ENCODE peak calls at places on chromosomes 7 and 10, in five cellular contexts. One of them, this sample, is unnamed.

GRCh38 chr10:114334301-114334700 is 70.0 kb downstream of the AFAP1L2 start:
- DNase-seq in lung: no peak
- DNase-seq in kidney epithelial cell: no peak
- DNase-seq in right lobe of liver: no peak
- DNase-seq in psoas muscle: no peak
- DNase-seq in this sample: no peak

GRCh38 chr7:38318803-38319416 is 45.5 kb upstream of the TARP start:
- DNase-seq in lung: peak; percentile 36
- DNase-seq in right lobe of liver: no peak
- DNase-seq in psoas muscle: no peak
- DNase-seq in kidney epithelial cell: peak; percentile 54
- DNase-seq in this sample: peak; percentile 50

GRCh38 chr10:3777876-3778707 is 6.9 kb downstream of the KLF6 start:
- DNase-seq in kidney epithelial cell: no peak
- DNase-seq in psoas muscle: no peak
- DNase-seq in lung: no peak
- DNase-seq in right lobe of liver: no peak
- DNase-seq in this sample: no peak

GRCh38 chr7:113159746-113160339 is 41.5 kb upstream of the SMIM30 start:
- DNase-seq in right lobe of liver: no peak
- DNase-seq in kidney epithelial cell: peak; percentile 2
- DNase-seq in lung: no peak
- DNase-seq in psoas muscle: no peak
- DNase-seq in this sample: no peak

GRCh38 chr7:67937717-67938191 is 941.1 kb downstream of the TYW1 start:
- DNase-seq in lung: peak; percentile 38
- DNase-seq in psoas muscle: no peak
- DNase-seq in right lobe of liver: no peak
- DNase-seq in kidney epithelial cell: peak; percentile 72
- DNase-seq in this sample: peak; percentile 61

GRCh38 chr10:27744478-27745379 is 890 bp downstream of the MKX start:
- DNase-seq in psoas muscle: peak; percentile 58
- DNase-seq in lung: no peak
- DNase-seq in right lobe of liver: peak; percentile 54
- DNase-seq in kidney epithelial cell: no peak
- DNase-seq in this sample: no peak

GRCh38 chr7:151275813-151276577 is 27.5 kb upstream of the SMARCD3 start:
- DNase-seq in lung: no peak
- DNase-seq in kidney epithelial cell: no peak
- DNase-seq in psoas muscle: no peak
- DNase-seq in right lobe of liver: no peak
- DNase-seq in this sample: no peak

GRCh38 chr7:75866497-75867389 is 12.1 kb upstream of the RHBDD2 start:
- DNase-seq in right lobe of liver: peak; percentile 67
- DNase-seq in kidney epithelial cell: no peak
- DNase-seq in lung: peak; percentile 65
- DNase-seq in psoas muscle: peak; percentile 68
- DNase-seq in this sample: no peak

GRCh38 chr10:29621161-29621560 is 13.6 kb downstream of the SVIL start:
- DNase-seq in kidney epithelial cell: peak; percentile 45
- DNase-seq in right lobe of liver: no peak
- DNase-seq in lung: no peak
- DNase-seq in psoas muscle: peak; percentile 79
- DNase-seq in this sample: peak; percentile 70

GRCh38 chr7:149624006-149624405 is 126.4 kb upstream of the ZNF746 start:
- DNase-seq in kidney epithelial cell: no peak
- DNase-seq in lung: peak; percentile 38
- DNase-seq in right lobe of liver: no peak
- DNase-seq in psoas muscle: peak; percentile 63
- DNase-seq in this sample: no peak

GRCh38 chr7:96253441-96253840 is 68.5 kb downstream of the SLC25A13 start:
- DNase-seq in psoas muscle: no peak
- DNase-seq in right lobe of liver: no peak
- DNase-seq in kidney epithelial cell: no peak
- DNase-seq in lung: no peak
- DNase-seq in this sample: no peak

GRCh38 chr7:18202315-18203045 is 174.8 kb upstream of the PRPS1L1 start:
- DNase-seq in psoas muscle: no peak
- DNase-seq in kidney epithelial cell: no peak
- DNase-seq in right lobe of liver: no peak
- DNase-seq in lung: no peak
- DNase-seq in this sample: no peak

GRCh38 chr7:73899731-73900142 is 38.8 kb downstream of the TMEM270 start:
- DNase-seq in right lobe of liver: peak; percentile 28
- DNase-seq in kidney epithelial cell: no peak
- DNase-seq in lung: no peak
- DNase-seq in psoas muscle: peak; percentile 90
- DNase-seq in this sample: no peak

GRCh38 chr10:118827466-118828155 is 72.8 kb upstream of the CACUL1 start:
- DNase-seq in psoas muscle: no peak
- DNase-seq in lung: no peak
- DNase-seq in right lobe of liver: peak; percentile 7
- DNase-seq in kidney epithelial cell: no peak
- DNase-seq in this sample: no peak

GRCh38 chr7:99027241-99027640 is 116.7 kb downstream of the SMURF1 start:
- DNase-seq in kidney epithelial cell: no peak
- DNase-seq in psoas muscle: no peak
- DNase-seq in lung: no peak
- DNase-seq in right lobe of liver: no peak
- DNase-seq in this sample: no peak

GRCh38 chr7:85160223-85160622 is 26.6 kb downstream of the SEMA3D start:
- DNase-seq in kidney epithelial cell: no peak
- DNase-seq in right lobe of liver: no peak
- DNase-seq in psoas muscle: no peak
- DNase-seq in lung: no peak
- DNase-seq in this sample: no peak

GRCh38 chr10:101780818-101781654 is 2.2 kb downstream of the NPM3 start:
- DNase-seq in lung: peak; percentile 61
- DNase-seq in psoas muscle: peak; percentile 79
- DNase-seq in right lobe of liver: no peak
- DNase-seq in kidney epithelial cell: no peak
- DNase-seq in this sample: no peak

GRCh38 chr10:110834622-110835219 is 37.0 kb upstream of the PDCD4 start:
- DNase-seq in kidney epithelial cell: no peak
- DNase-seq in right lobe of liver: no peak
- DNase-seq in lung: no peak
- DNase-seq in psoas muscle: no peak
- DNase-seq in this sample: no peak

GRCh38 chr10:86598151-86598550 is 56.2 kb upstream of the OPN4 start:
- DNase-seq in lung: no peak
- DNase-seq in right lobe of liver: no peak
- DNase-seq in kidney epithelial cell: no peak
- DNase-seq in psoas muscle: no peak
- DNase-seq in this sample: no peak

GRCh38 chr10:71964669-71965515 is 697 bp downstream of the CHST3 start:
- DNase-seq in lung: no peak
- DNase-seq in right lobe of liver: no peak
- DNase-seq in kidney epithelial cell: no peak
- DNase-seq in psoas muscle: peak; percentile 89
- DNase-seq in this sample: no peak

DNA sequence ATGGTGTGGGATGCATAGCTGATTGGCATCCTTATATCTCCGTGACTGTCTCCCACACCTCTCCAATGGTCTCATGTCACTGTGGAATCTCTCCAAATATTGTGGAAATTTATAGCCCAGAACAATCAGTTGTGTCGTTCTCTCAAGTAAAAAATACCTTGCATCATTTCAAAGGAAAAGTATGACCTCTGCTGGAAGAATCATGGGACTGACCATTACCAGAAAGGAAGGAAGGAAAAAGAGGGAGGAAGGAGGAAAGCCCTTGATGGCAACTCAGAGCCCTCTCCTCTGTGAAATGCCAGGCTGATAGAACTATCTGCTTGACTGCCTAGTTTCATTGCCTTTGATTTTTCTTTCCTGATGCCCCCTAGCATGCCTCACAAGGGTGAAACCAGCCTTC is 76.3 kb downstream of the FOXI2 start:
- DNase-seq in lung: no peak
- DNase-seq in psoas muscle: no peak
- DNase-seq in right lobe of liver: no peak
- DNase-seq in kidney epithelial cell: no peak
- DNase-seq in this sample: no peak
- TF ChIP-seq CTCF in lung: no peak
- TF ChIP-seq CTCF in psoas muscle: no peak
- TF ChIP-seq CTCF in right lobe of liver: peak; percentile 28
- TF ChIP-seq CTCF in kidney epithelial cell: peak; percentile 30
- TF ChIP-seq CTCF in this sample: peak; percentile 66

DNA sequence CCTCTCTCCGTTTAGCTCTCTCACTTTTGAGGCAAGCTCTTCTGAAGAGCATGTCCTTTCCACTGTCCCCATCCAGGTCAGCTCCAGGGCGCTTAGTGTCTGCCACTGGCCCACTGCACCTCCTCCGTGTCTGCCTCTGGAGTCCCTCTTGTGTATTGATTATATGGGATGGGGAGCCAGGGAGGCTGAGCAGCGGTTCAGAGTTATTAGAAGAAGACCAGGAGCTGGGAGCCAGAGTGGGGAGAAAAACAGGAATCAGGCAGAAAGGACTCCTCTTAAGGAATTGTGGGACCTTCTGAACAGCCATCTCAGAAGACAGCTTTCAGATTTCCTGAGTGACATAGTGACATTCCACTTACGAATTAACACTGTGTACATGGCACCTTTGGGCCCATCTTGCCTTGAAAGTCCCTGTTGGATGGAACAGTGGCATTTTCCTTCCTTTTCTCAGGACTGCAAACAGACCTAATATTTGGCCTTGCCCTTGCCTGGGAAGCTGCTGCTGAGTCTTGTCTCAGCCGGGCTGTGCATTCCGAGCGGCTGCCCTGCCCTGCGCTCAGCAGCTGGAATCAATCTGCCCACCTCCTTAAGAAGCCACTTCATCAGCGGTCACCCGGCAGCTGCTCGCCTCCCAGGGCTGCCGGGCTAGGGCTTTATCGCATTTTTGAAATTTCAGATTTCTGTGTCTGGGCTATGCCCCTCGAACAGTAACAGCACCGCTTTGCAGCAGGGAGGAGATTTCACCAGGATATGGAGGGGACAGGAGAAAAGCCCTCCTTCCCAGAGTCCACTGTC is 81.1 kb upstream of the PRKG1 start:
- DNase-seq in right lobe of liver: no peak
- DNase-seq in lung: peak; percentile 60
- DNase-seq in kidney epithelial cell: no peak
- DNase-seq in psoas muscle: no peak
- DNase-seq in this sample: no peak
- H3K4me3 ChIP-seq in right lobe of liver: no peak overlapping the region
- H3K4me3 ChIP-seq in lung: peak overlapping the region; percentile 14
- H3K4me3 ChIP-seq in kidney epithelial cell: no peak overlapping the region
- H3K4me3 ChIP-seq in psoas muscle: peak overlapping the region; percentile 94
- H3K4me3 ChIP-seq in this sample: no peak overlapping the region

GRCh38 chr10:127679642-127680255 is 57.2 kb upstream of the FOXI2 start:
- DNase-seq in lung: no peak
- DNase-seq in kidney epithelial cell: no peak
- DNase-seq in psoas muscle: no peak
- DNase-seq in right lobe of liver: no peak
- DNase-seq in this sample: no peak
- TF ChIP-seq CTCF in lung: no peak
- TF ChIP-seq CTCF in kidney epithelial cell: peak; percentile 26
- TF ChIP-seq CTCF in psoas muscle: no peak
- TF ChIP-seq CTCF in right lobe of liver: no peak
- TF ChIP-seq CTCF in this sample: peak; percentile 52

DNA sequence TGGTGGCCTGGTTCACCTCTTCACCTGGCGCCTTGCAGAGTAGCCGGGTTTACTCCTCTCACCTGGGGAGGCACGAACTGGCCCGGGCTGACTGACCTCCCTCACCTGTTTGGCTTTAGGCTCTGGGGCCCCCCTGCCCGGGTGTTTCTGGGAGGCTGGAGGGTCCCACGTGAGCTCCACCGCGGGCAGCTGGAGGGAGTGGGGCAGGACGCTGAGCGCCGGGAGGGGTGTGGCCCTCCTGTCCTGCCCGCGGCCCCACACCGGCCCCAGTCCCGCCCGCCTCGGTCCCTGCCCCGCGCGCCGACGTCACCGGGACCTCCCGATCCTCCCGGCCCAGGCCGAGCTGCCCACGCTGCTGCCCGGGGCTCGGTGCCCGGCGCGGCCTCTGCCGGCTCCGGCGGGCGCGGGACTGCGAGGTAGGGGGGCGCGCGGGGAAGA is at the start of gene AMZ1:
- DNase-seq in right lobe of liver: no peak
- DNase-seq in lung: no peak
- DNase-seq in kidney epithelial cell: no peak
- DNase-seq in psoas muscle: no peak
- DNase-seq in this sample: no peak
- H3K4me3 ChIP-seq in right lobe of liver: no peak within 1 kb of the TSS
- H3K4me3 ChIP-seq in lung: no peak within 1 kb of the TSS
- H3K4me3 ChIP-seq in kidney epithelial cell: peak within 1 kb of the TSS; percentile 43
- H3K4me3 ChIP-seq in psoas muscle: peak within 1 kb of the TSS; percentile 46
- H3K4me3 ChIP-seq in this sample: no peak within 1 kb of the TSS

GRCh38 chr7:101220295-101220694 is 2.3 kb downstream of the ZNHIT1 start:
- DNase-seq in lung: no peak
- DNase-seq in right lobe of liver: peak; percentile 84
- DNase-seq in psoas muscle: no peak
- DNase-seq in kidney epithelial cell: no peak
- DNase-seq in this sample: no peak

GRCh38 chr7:101216001-101216859 is 1.2 kb downstream of the PLOD3 start:
- DNase-seq in kidney epithelial cell: no peak
- DNase-seq in lung: no peak
- DNase-seq in right lobe of liver: no peak
- DNase-seq in psoas muscle: no peak
- DNase-seq in this sample: no peak

GRCh38 chr7:101216860-101217387 is 457 bp downstream of the PLOD3 start:
- DNase-seq in lung: no peak
- DNase-seq in right lobe of liver: no peak
- DNase-seq in psoas muscle: no peak
- DNase-seq in kidney epithelial cell: no peak
- DNase-seq in this sample: no peak

GRCh38 chr7:101218236-101219130 is 518 bp downstream of the ZNHIT1 start:
- DNase-seq in right lobe of liver: no peak
- DNase-seq in kidney epithelial cell: no peak
- DNase-seq in psoas muscle: no peak
- DNase-seq in lung: no peak
- DNase-seq in this sample: no peak

GRCh38 chr7:101217388-101218235 is at the start of the genes PLOD3 and ZNHIT1:
- DNase-seq in psoas muscle: peak; percentile 99
- DNase-seq in right lobe of liver: peak; percentile 97
- DNase-seq in kidney epithelial cell: peak; percentile 88
- DNase-seq in lung: peak; percentile 96
- DNase-seq in this sample: peak; percentile 85
- TF ChIP-seq CTCF in psoas muscle: no peak
- TF ChIP-seq CTCF in right lobe of liver: peak; percentile 31
- TF ChIP-seq CTCF in kidney epithelial cell: no peak
- TF ChIP-seq CTCF in lung: no peak
- TF ChIP-seq CTCF in this sample: no peak

DNA sequence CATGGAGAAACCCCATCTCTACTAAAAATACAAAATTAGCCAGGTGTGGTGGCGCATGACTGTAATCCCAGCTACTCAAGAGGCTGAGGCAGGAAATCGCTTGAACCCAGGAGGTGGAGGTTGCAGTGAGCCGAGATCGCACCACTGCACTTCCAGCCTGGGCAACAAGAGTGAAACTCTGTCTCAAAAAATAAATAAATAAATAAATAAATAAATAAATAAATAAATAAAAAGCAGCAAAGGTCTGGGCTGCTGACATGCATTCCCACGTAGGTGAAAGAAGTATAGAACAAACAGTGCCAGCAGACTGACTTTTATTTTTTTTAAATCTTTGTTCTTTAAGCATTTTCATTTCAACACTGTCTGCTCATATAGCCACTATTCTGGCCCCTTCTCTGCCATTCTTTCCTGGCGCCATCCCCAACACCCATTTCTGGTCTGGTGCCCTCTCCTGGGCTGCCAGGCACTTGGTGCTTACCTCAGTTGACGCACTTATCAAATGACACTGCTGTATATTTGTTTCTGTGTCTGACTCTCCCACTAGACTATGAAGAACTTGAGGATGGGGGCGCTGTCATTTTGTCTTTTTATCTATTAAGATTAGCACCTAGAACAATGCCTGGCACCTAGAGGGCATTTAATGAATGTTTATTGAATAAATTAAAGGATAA is 15.6 kb downstream of the FAM107B start:
- DNase-seq in kidney epithelial cell: no peak
- DNase-seq in lung: no peak
- DNase-seq in right lobe of liver: no peak
- DNase-seq in psoas muscle: no peak
- DNase-seq in this sample: no peak
- H3K4me3 ChIP-seq in kidney epithelial cell: no peak overlapping the region
- H3K4me3 ChIP-seq in lung: no peak overlapping the region
- H3K4me3 ChIP-seq in right lobe of liver: no peak overlapping the region
- H3K4me3 ChIP-seq in psoas muscle: no peak overlapping the region
- H3K4me3 ChIP-seq in this sample: no peak overlapping the region

This sample was measured in epithelial cell of proximal tubule.